ENCODE peak calls at places on chromosome 22, in four cellular contexts. M is stomach, P is SK-N-MC, D is HCT116. K is an unnamed sample.

GRCh38 chr22:48715511-48715910 is 1112.2 kb downstream of the BRD1 start:
- DNase-seq in M (no peak), P (no peak), D (no peak), K (no peak)

GRCh38 chr22:20431520-20432237 is 5.9 kb downstream of the SCARF2 start:
- DNase-seq in D (no peak), M (no peak), P (no peak), K (no peak)

GRCh38 chr22:22697377-22698120 is 53.1 kb downstream of the GGTLC2 start:
- DNase-seq in D (no peak), M (no peak), P (no peak), K (no peak)

GRCh38 chr22:28938286-28938833 is 55.0 kb downstream of the ZNRF3 start:
- DNase-seq in M (no peak), D (no peak), P (no peak), K (no peak)

GRCh38 chr22:37166675-37167066 is 17.0 kb upstream of the IL2RB start:
- DNase-seq in P (no peak), D (no peak), M (peak; percentile 88), K (peak; percentile 96)

GRCh38 chr22:50677493-50678217 is 5.0 kb downstream of the SHANK3 start:
- DNase-seq in P (no peak), D (no peak), M (peak; percentile 8), K (no peak)

GRCh38 chr22:37930952-37931440 is 22.4 kb downstream of the C22orf23 start:
- DNase-seq in P (no peak), M (no peak), D (no peak), K (no peak)

GRCh38 chr22:20191000-20191515 is 40.2 kb upstream of the CCDC188 start:
- DNase-seq in D (no peak), M (no peak), P (no peak), K (no peak)

GRCh38 chr22:47322854-47323253 is 560.4 kb downstream of the TBC1D22A start:
- DNase-seq in P (no peak), D (no peak), M (no peak), K (peak; percentile 45)

GRCh38 chr22:49142281-49142680 is 685.4 kb downstream of the BRD1 start:
- DNase-seq in P (no peak), M (no peak), D (no peak), K (no peak)

GRCh38 chr22:17578129-17578754 is 14.9 kb downstream of the SLC25A18 start:
- DNase-seq in D (no peak), P (peak; percentile 73), M (peak; percentile 77), K (no peak)

GRCh38 chr22:41367680-41368542 is 13.8 kb upstream of the TEF start:
- DNase-seq in P (no peak), M (peak; percentile 49), D (no peak), K (no peak)

GRCh38 chr22:49838771-49839717 is 11.4 kb upstream of the BRD1 start:
- DNase-seq in M (no peak), D (no peak), P (no peak), K (no peak)

GRCh38 chr22:49647346-49648026 is 180.2 kb downstream of the BRD1 start:
- DNase-seq in M (no peak), P (no peak), D (no peak), K (no peak)

DNA sequence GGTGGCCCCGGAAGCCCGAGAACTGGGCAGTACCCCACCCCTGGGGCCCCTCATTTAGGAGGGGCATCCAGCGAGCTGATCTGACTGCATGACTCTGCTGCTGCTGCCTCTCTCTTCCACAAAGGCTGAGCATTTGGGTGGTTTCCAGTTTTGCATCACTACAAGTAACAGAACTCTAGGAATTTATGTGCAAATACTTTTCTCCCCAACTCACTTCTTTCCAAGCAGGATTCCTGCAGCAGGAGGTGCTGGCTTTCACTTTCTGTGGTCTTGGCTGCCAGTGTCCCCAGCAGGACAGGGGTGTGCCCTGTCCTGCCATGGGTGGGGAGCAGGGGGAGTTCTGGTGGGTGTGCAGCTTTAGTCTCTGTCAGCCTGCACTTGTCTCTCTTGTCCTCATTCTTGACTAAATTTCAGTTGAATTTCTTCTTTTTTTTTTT is 21.2 kb downstream of the UPB1 start:
- DNase-seq in D (no peak), M (no peak), P (no peak), K (no peak)
- H3K27ac ChIP-seq in D (no peak overlapping the region), M (no peak overlapping the region), P (no peak overlapping the region), K (no peak overlapping the region)

GRCh38 chr22:35524966-35525686 is 15.5 kb upstream of the RASD2 start:
- DNase-seq in P (no peak), M (no peak), D (no peak), K (no peak)
- TF ChIP-seq POLR2AphosphoS5 in P (no peak), M (no peak), D (no peak), K (peak; percentile 22)

GRCh38 chr22:39457546-39458442 is 982 bp downstream of the MGAT3 start:
- DNase-seq in M (no peak), D (no peak), P (no peak), K (no peak)
- H3K27ac ChIP-seq in M (peak overlapping the region; percentile 26), D (no peak overlapping the region), P (peak overlapping the region; percentile 25), K (peak overlapping the region; percentile 55)

DNA sequence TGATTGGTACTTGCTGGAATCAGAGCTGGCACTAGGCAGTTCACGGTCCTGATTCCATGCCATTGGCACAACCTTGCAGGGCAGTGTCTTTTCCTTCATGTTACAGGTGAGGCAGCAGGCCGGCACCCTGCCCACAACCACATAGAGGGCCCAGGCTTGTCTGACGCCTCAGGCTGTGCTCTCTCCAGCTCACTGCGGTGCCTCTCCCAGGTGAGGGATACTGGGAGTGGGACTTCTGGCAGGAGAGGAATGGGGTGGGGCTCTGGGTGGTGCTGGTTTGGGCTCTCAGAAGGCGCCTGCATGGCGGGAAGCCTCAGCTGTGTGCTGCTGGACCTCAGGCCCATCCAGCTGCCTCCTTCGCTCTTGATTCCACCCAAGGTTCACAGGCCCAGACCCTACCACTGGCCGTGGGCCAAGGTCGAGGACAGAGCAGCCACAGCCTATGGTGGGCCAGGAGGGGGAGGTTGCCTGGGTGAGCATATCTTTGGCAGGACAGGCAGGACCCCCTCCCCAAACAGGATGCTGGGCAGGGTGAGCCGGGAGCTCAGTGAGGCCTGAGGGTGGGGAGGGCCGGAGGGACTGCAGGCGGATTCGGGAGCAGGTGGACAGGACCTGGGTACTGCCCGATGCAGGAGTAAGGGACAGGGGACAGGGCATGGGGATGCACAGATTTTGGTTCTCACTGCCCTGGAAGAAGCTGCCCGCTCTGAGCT is 7.0 kb upstream of the MPPED1 start:
- DNase-seq in P (no peak), M (peak; percentile 49), D (no peak), K (no peak)
- TF ChIP-seq POLR2AphosphoS5 in P (no peak), M (no peak), D (no peak), K (no peak)

GRCh38 chr22:30335236-30335635 is 8.5 kb upstream of the TBC1D10A start:
- DNase-seq in M (no peak), D (no peak), P (no peak), K (no peak)

GRCh38 chr22:30334601-30335000 is 7.9 kb upstream of the TBC1D10A start:
- DNase-seq in P (no peak), D (no peak), M (peak; percentile 67), K (no peak)

GRCh38 chr22:30338802-30339201 is 12.1 kb upstream of the TBC1D10A start:
- DNase-seq in M (no peak), P (no peak), D (no peak), K (no peak)

GRCh38 chr22:30337461-30337778 is 10.7 kb upstream of the TBC1D10A start:
- DNase-seq in M (no peak), P (no peak), D (no peak), K (no peak)

GRCh38 chr22:30336752-30337460 is 10.2 kb upstream of the TBC1D10A start:
- DNase-seq in D (no peak), P (no peak), M (no peak), K (no peak)
- H3K27ac ChIP-seq in D (no peak overlapping the region), P (no peak overlapping the region), M (no peak overlapping the region), K (no peak overlapping the region)